ENCODE peak calls at places on chromosomes 7 and 10, in five cellular contexts. B, V, J, E and K are unnamed samples.

GRCh38 chr10:85658518-85658917 is 708.1 kb downstream of the GRID1 start:
- DNase-seq in B (no peak), V (no peak), J (no peak), E (no peak), K (no peak)

GRCh38 chr7:26684447-26684846 is 179.9 kb downstream of the SKAP2 start:
- DNase-seq in B (no peak), V (no peak), J (no peak), E (no peak), K (no peak)

GRCh38 chr7:150361402-150361801 is 7.2 kb upstream of the REPIN1 start:
- DNase-seq in B (no peak), V (no peak), J (no peak), E (no peak), K (no peak)

GRCh38 chr7:112459645-112460044 is 9.4 kb downstream of the IFRD1 start:
- DNase-seq in B (no peak), V (no peak), J (no peak), E (no peak), K (no peak)

GRCh38 chr10:32983333-32983909 is 25.4 kb upstream of the ITGB1 start:
- DNase-seq in B (no peak), V (no peak), J (peak), E (no peak), K (no peak)

GRCh38 chr7:27921081-27921836 is 181.3 kb downstream of the TAX1BP1 start:
- DNase-seq in B (peak), V (no peak), J (peak), E (peak), K (peak)

GRCh38 chr10:100327007-100327700 is 2.9 kb downstream of the PKD2L1 start:
- DNase-seq in B (peak), V (no peak), J (no peak), E (peak), K (peak)

GRCh38 chr10:109961181-109962001 is 38.1 kb upstream of the XPNPEP1 start:
- DNase-seq in B (no peak), V (no peak), J (no peak), E (no peak), K (no peak)

GRCh38 chr7:44402401-44403096 is 77.2 kb upstream of the CAMK2B start:
- DNase-seq in B (no peak), V (no peak), J (no peak), E (no peak), K (no peak)

GRCh38 chr7:66205736-66206080 is 574 bp downstream of the TPST1 start:
- DNase-seq in B (no peak), V (peak), J (no peak), E (no peak), K (no peak)

GRCh38 chr10:115566867-115567266 is 473.7 kb downstream of the ATRNL1 start:
- DNase-seq in B (no peak), V (no peak), J (no peak), E (no peak), K (no peak)

GRCh38 chr7:101402081-101402779 is 39.6 kb downstream of the COL26A1 start:
- DNase-seq in B (no peak), V (no peak), J (no peak), E (no peak), K (no peak)

GRCh38 chr10:6722616-6723004 is 142.5 kb upstream of the PRKCQ start:
- DNase-seq in B (no peak), V (no peak), J (no peak), E (no peak), K (no peak)

GRCh38 chr10:77279207-77279606 is 358.4 kb downstream of the KCNMA1 start:
- DNase-seq in B (no peak), V (no peak), J (no peak), E (peak), K (no peak)

GRCh38 chr10:35503548-35503947 is 101.6 kb upstream of the GJD4 start:
- DNase-seq in B (no peak), V (no peak), J (no peak), E (no peak), K (no peak)

GRCh38 chr7:6545398-6546126 is 5.7 kb downstream of the GRID2IP start:
- DNase-seq in B (no peak), V (peak), J (no peak), E (no peak), K (no peak)

GRCh38 chr7:120742370-120742769 is 115.6 kb downstream of the TSPAN12 start:
- DNase-seq in B (no peak), V (peak), J (no peak), E (no peak), K (no peak)

GRCh38 chr7:18257711-18258110 is 230.1 kb upstream of the PRPS1L1 start:
- DNase-seq in B (no peak), V (no peak), J (no peak), E (no peak), K (no peak)

GRCh38 chr7:88291401-88292173 is 15.1 kb downstream of the STEAP4 start:
- DNase-seq in B (no peak), V (no peak), J (no peak), E (no peak), K (no peak)

GRCh38 chr10:89553064-89553734 is 17.8 kb upstream of the SLC16A12 start:
- DNase-seq in B (no peak), V (no peak), J (peak), E (no peak), K (no peak)

GRCh38 chr7:51304729-51305128 is 11.9 kb downstream of the COBL start:
- DNase-seq in B (no peak), V (no peak), J (no peak), E (no peak), K (no peak)

GRCh38 chr7:110170762-110171161 is 920.2 kb upstream of the LRRN3 start:
- DNase-seq in B (no peak), V (no peak), J (no peak), E (no peak), K (no peak)

GRCh38 chr7:18498327-18498726 is 2.8 kb downstream of the HDAC9 start:
- DNase-seq in B (no peak), V (no peak), J (no peak), E (no peak), K (no peak)

GRCh38 chr7:150990416-150991186 is at the start of gene NOS3:
- DNase-seq in B (no peak), V (no peak), J (no peak), E (no peak), K (no peak)